ENCODE peak calls at places on chromosome 16, in five cellular contexts. Y is K562, W is GM12878, L is HepG2, Z is H1. B is an unnamed sample.
A peak's percentile ranks its signal among the peaks of the same experiment; 100 is the strongest.

GRCh38 chr16:79509221-79509631 is 91.3 kb downstream of the MAF start:
- DNase-seq in W (no peak), Z (no peak), Y (no peak), L (no peak), B (no peak)

GRCh38 chr16:12971216-12971615 is 69.8 kb downstream of the SHISA9 start:
- DNase-seq in W (no peak), Z (peak; percentile 5), L (no peak), Y (peak; percentile 43), B (no peak)

GRCh38 chr16:63289834-63290460 is 1253.7 kb upstream of the CDH8 start:
- DNase-seq in L (peak; percentile 44), Z (peak; percentile 50), Y (peak; percentile 20), W (no peak), B (peak; percentile 69)

GRCh38 chr16:84845496-84846002 is 25.8 kb downstream of the CRISPLD2 start:
- DNase-seq in Y (peak; percentile 23), L (no peak), Z (no peak), W (no peak), B (peak; percentile 52)

GRCh38 chr16:85028638-85029412 is 1.2 kb downstream of the KIAA0513 start:
- DNase-seq in W (no peak), L (no peak), Y (peak; percentile 52), Z (no peak), B (no peak)

GRCh38 chr16:81522141-81522701 is 77.6 kb downstream of the CMIP start:
- DNase-seq in W (no peak), Y (peak; percentile 27), L (no peak), Z (no peak), B (peak; percentile 54)

GRCh38 chr16:57892041-57892440 is 78.9 kb downstream of the CNGB1 start:
- DNase-seq in Y (no peak), W (no peak), L (peak; percentile 72), Z (no peak), B (no peak)

GRCh38 chr16:19864566-19864965 is 20.1 kb downstream of the GPRC5B start:
- DNase-seq in W (no peak), L (no peak), Y (no peak), Z (no peak), B (no peak)

GRCh38 chr16:72927199-72928088 is 120.5 kb downstream of the ZFHX3 start:
- DNase-seq in Y (no peak), L (peak; percentile 95), Z (no peak), W (no peak), B (no peak)

GRCh38 chr16:12067714-12068401 is 91.3 kb downstream of the SNX29 start:
- DNase-seq in L (peak; percentile 84), Y (peak; percentile 83), Z (peak; percentile 25), W (no peak), B (peak; percentile 41)

GRCh38 chr16:83393196-83393981 is 414.4 kb upstream of the HSBP1 start:
- DNase-seq in L (no peak), Z (no peak), Y (peak; percentile 6), W (no peak), B (no peak)

GRCh38 chr16:82653550-82654511 is 27.1 kb downstream of the CDH13 start:
- DNase-seq in Y (peak; percentile 5), W (peak; percentile 90), L (peak; percentile 19), Z (no peak), B (no peak)

GRCh38 chr16:154223-155030 is 2.0 kb downstream of the HBZ start:
- DNase-seq in L (no peak), Y (peak; percentile 75), Z (no peak), W (no peak), B (no peak)

GRCh38 chr16:71711789-71712188 is 12.7 kb downstream of the PHLPP2 start:
- DNase-seq in Y (no peak), W (no peak), L (no peak), Z (no peak), B (no peak)

GRCh38 chr16:67844441-67844840 is 2.3 kb upstream of the NUTF2 start:
- DNase-seq in W (no peak), Y (peak; percentile 40), L (no peak), Z (no peak), B (no peak)

GRCh38 chr16:57480754-57481230 is 5.5 kb downstream of the DOK4 start:
- DNase-seq in W (no peak), Z (no peak), L (no peak), Y (no peak), B (no peak)

GRCh38 chr16:53950677-53951076 is 246.7 kb downstream of the FTO start:
- DNase-seq in W (no peak), Y (no peak), Z (no peak), L (no peak), B (no peak)

GRCh38 chr16:53817117-53817516 is 113.2 kb downstream of the FTO start:
- DNase-seq in L (no peak), Y (no peak), W (no peak), Z (no peak), B (no peak)

GRCh38 chr16:81831722-81832126 is 52.6 kb downstream of the PLCG2 start:
- DNase-seq in Y (peak; percentile 24), L (no peak), W (peak; percentile 82), Z (no peak), B (peak; percentile 32)

GRCh38 chr16:48435319-48435682 is 50.1 kb upstream of the SIAH1 start:
- DNase-seq in Z (no peak), L (no peak), Y (peak; percentile 13), W (no peak), B (no peak)

GRCh38 chr16:72474511-72475123 is 302.7 kb upstream of the PMFBP1 start:
- DNase-seq in Z (no peak), W (no peak), Y (no peak), L (peak; percentile 61), B (no peak)

GRCh38 chr16:13390093-13390985 is 488.9 kb downstream of the SHISA9 start:
- DNase-seq in Y (no peak), L (no peak), W (peak; percentile 88), Z (no peak), B (no peak)

GRCh38 chr16:48536600-48537200 is 73.3 kb downstream of the N4BP1 start:
- DNase-seq in Y (no peak), W (no peak), L (no peak), Z (no peak), B (no peak)

GRCh38 chr16:20916927-20917326 is 16.4 kb downstream of the LYRM1 start:
- DNase-seq in W (no peak), Z (no peak), Y (no peak), L (no peak), B (no peak)

GRCh38 chr16:51402785-51403184 is 251.7 kb upstream of the SALL1 start:
- DNase-seq in Z (no peak), L (peak; percentile 75), Y (no peak), W (no peak), B (no peak)

GRCh38 chr16:81556715-81557284 is 112.2 kb downstream of the CMIP start:
- DNase-seq in W (no peak), Y (no peak), L (no peak), Z (no peak), B (no peak)

GRCh38 chr16:67391424-67392300 is 1.6 kb downstream of the TPPP3 start:
- DNase-seq in W (no peak), Z (no peak), Y (no peak), L (no peak), B (no peak)

GRCh38 chr16:3645504-3646347 is 8.8 kb upstream of the DNASE1 start:
- DNase-seq in Z (peak; percentile 39), W (no peak), L (no peak), Y (no peak), B (peak; percentile 76)

GRCh38 chr16:79994413-79994812 is 393.9 kb upstream of the MAF start:
- DNase-seq in W (no peak), Y (no peak), L (no peak), Z (no peak), B (no peak)

GRCh38 chr16:18809165-18809564 is 7.8 kb upstream of the ARL6IP1 start:
- DNase-seq in W (no peak), L (no peak), Y (no peak), Z (no peak), B (no peak)

GRCh38 chr16:29683543-29684090 is 4.6 kb downstream of the QPRT start:
- DNase-seq in Z (no peak), W (no peak), L (no peak), Y (no peak), B (no peak)

GRCh38 chr16:53212899-53213235 is 158.1 kb downstream of the CHD9 start:
- DNase-seq in W (no peak), L (no peak), Y (no peak), Z (no peak), B (no peak)

GRCh38 chr16:49992825-49993224 is 32.2 kb upstream of the CNEP1R1 start:
- DNase-seq in Y (no peak), W (no peak), L (no peak), Z (no peak), B (no peak)

GRCh38 chr16:49993579-49993978 is 31.4 kb upstream of the CNEP1R1 start:
- DNase-seq in W (no peak), Y (no peak), Z (no peak), L (no peak), B (no peak)

GRCh38 chr16:49998991-49999390 is 26.0 kb upstream of the CNEP1R1 start:
- DNase-seq in Y (no peak), W (no peak), Z (no peak), L (no peak), B (no peak)

GRCh38 chr16:49997721-49998251 is 27.2 kb upstream of the CNEP1R1 start:
- DNase-seq in Z (no peak), W (no peak), Y (no peak), L (no peak), B (no peak)

DNA sequence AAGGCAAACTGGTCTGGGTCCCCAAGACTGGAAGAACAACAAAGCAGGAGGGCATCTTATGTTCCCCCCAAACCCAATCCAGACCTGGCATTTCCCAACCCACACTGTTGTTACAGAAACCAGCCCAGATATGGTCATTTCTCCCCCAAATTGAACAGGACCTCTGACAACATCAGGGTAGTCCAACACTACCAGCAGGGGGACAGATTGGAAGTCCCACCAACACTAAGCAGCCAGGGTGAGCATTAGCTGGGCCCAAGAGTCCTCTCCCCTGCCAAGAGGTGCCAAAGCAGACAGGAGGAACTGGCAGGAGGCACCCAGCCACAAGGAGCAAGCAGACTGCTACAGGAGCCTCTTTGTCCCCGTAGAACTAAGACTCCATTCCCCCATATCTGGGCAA is 29.3 kb upstream of the CNEP1R1 start:
- DNase-seq in L (no peak), Y (no peak), W (no peak), Z (no peak), B (no peak)
- TF ChIP-seq ATF2 in L (no peak), Y (no peak), W (no peak), Z (no peak), B (no peak)

DNA sequence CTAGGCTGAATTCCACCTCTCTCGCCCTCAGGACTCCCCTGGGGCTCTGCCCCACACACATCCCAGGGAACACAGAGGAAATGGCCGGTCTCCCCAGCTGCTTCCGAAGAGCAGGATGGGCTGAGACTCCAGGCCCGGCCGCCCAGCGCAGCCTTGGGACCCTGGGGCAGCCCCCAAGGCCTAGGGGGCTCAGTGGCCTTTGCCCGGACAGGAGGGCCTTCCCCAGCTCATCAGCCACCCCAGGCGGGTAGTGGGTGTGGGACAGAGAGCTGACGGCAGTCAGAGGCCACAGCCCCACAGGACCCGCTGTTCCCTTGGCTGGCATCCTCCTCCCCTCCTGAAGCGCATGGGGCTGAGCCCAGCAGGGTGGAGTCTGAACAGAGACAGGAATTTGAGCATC is 6.2 kb upstream of the CBFA2T3 start:
- DNase-seq in L (no peak), Z (no peak), W (no peak), Y (no peak), B (no peak)
- TF ChIP-seq ATF2 in L (no peak), Z (no peak), W (no peak), Y (no peak), B (no peak)

GRCh38 chr16:87075319-87075860 is 241.8 kb downstream of the C16orf95 start:
- DNase-seq in W (no peak), Y (no peak), Z (no peak), L (no peak), B (no peak)
- TF ChIP-seq ATF2 in W (no peak), Y (no peak), Z (no peak), L (no peak), B (no peak)

GRCh38 chr16:60031751-60032150 is 1297.6 kb upstream of the GOT2 start:
- DNase-seq in L (no peak), W (no peak), Y (no peak), Z (no peak), B (no peak)
- TF ChIP-seq ATF2 in L (no peak), W (no peak), Y (no peak), Z (no peak), B (no peak)